ENCODE peak calls at places on chromosomes 5 and 9, in seven cellular contexts. One of them, this sample, is unnamed.

GRCh38 chr9:121048618-121049017 is 1.5 kb downstream of the C5 start:
- DNase-seq in heart left ventricle: no peak
- DNase-seq in CD4-positive, alpha-beta T cell: no peak
- DNase-seq in AG04450: no peak
- DNase-seq in cardiac muscle cell: no peak
- DNase-seq in transverse colon: no peak
- DNase-seq in GM12878: no peak
- DNase-seq in this sample: no peak

GRCh38 chr5:158648631-158649030 is 451.1 kb downstream of the EBF1 start:
- DNase-seq in heart left ventricle: no peak
- DNase-seq in AG04450: no peak
- DNase-seq in transverse colon: no peak
- DNase-seq in CD4-positive, alpha-beta T cell: no peak
- DNase-seq in GM12878: no peak
- DNase-seq in cardiac muscle cell: peak; percentile 3
- DNase-seq in this sample: no peak

GRCh38 chr5:55636711-55637110 is 75.4 kb downstream of the SLC38A9 start:
- DNase-seq in heart left ventricle: peak; percentile 53
- DNase-seq in CD4-positive, alpha-beta T cell: no peak
- DNase-seq in cardiac muscle cell: peak; percentile 63
- DNase-seq in GM12878: no peak
- DNase-seq in AG04450: no peak
- DNase-seq in transverse colon: peak; percentile 23
- DNase-seq in this sample: no peak

GRCh38 chr5:17257705-17258273 is 40.4 kb downstream of the BASP1 start:
- DNase-seq in AG04450: no peak
- DNase-seq in transverse colon: no peak
- DNase-seq in GM12878: peak; percentile 70
- DNase-seq in heart left ventricle: no peak
- DNase-seq in CD4-positive, alpha-beta T cell: no peak
- DNase-seq in cardiac muscle cell: peak; percentile 39
- DNase-seq in this sample: no peak

GRCh38 chr5:171606414-171607024 is 179.1 kb upstream of the SMIM23 start:
- DNase-seq in CD4-positive, alpha-beta T cell: no peak
- DNase-seq in heart left ventricle: no peak
- DNase-seq in cardiac muscle cell: no peak
- DNase-seq in AG04450: no peak
- DNase-seq in transverse colon: no peak
- DNase-seq in GM12878: no peak
- DNase-seq in this sample: no peak

GRCh38 chr9:92632641-92633040 is 37.3 kb downstream of the IPPK start:
- DNase-seq in AG04450: no peak
- DNase-seq in cardiac muscle cell: no peak
- DNase-seq in transverse colon: no peak
- DNase-seq in GM12878: no peak
- DNase-seq in CD4-positive, alpha-beta T cell: no peak
- DNase-seq in heart left ventricle: no peak
- DNase-seq in this sample: no peak

GRCh38 chr5:57863661-57864060 is 381.1 kb upstream of the ACTBL2 start:
- DNase-seq in transverse colon: no peak
- DNase-seq in cardiac muscle cell: no peak
- DNase-seq in GM12878: no peak
- DNase-seq in heart left ventricle: no peak
- DNase-seq in AG04450: no peak
- DNase-seq in CD4-positive, alpha-beta T cell: no peak
- DNase-seq in this sample: no peak

GRCh38 chr9:93458702-93459101 is 5.3 kb upstream of the FAM120AOS start:
- DNase-seq in CD4-positive, alpha-beta T cell: no peak
- DNase-seq in heart left ventricle: no peak
- DNase-seq in GM12878: no peak
- DNase-seq in AG04450: no peak
- DNase-seq in cardiac muscle cell: peak; percentile 21
- DNase-seq in transverse colon: no peak
- DNase-seq in this sample: no peak

GRCh38 chr9:104138243-104138642 is 44.1 kb downstream of the SMC2 start:
- DNase-seq in CD4-positive, alpha-beta T cell: no peak
- DNase-seq in transverse colon: no peak
- DNase-seq in heart left ventricle: no peak
- DNase-seq in GM12878: no peak
- DNase-seq in cardiac muscle cell: no peak
- DNase-seq in AG04450: no peak
- DNase-seq in this sample: no peak

GRCh38 chr5:108421713-108422112 is 39.8 kb upstream of the FBXL17 start:
- DNase-seq in GM12878: no peak
- DNase-seq in heart left ventricle: no peak
- DNase-seq in cardiac muscle cell: no peak
- DNase-seq in CD4-positive, alpha-beta T cell: no peak
- DNase-seq in AG04450: no peak
- DNase-seq in transverse colon: no peak
- DNase-seq in this sample: no peak

GRCh38 chr5:111848374-111848914 is 91.5 kb upstream of the NREP start:
- DNase-seq in heart left ventricle: no peak
- DNase-seq in AG04450: no peak
- DNase-seq in GM12878: no peak
- DNase-seq in cardiac muscle cell: no peak
- DNase-seq in CD4-positive, alpha-beta T cell: no peak
- DNase-seq in transverse colon: no peak
- DNase-seq in this sample: no peak

GRCh38 chr5:44398382-44398781 is 9.2 kb upstream of the FGF10 start:
- DNase-seq in heart left ventricle: no peak
- DNase-seq in transverse colon: no peak
- DNase-seq in CD4-positive, alpha-beta T cell: no peak
- DNase-seq in GM12878: no peak
- DNase-seq in AG04450: no peak
- DNase-seq in cardiac muscle cell: no peak
- DNase-seq in this sample: no peak

GRCh38 chr5:82676663-82677062 is 398.5 kb upstream of the RPS23 start:
- DNase-seq in CD4-positive, alpha-beta T cell: no peak
- DNase-seq in transverse colon: no peak
- DNase-seq in heart left ventricle: no peak
- DNase-seq in cardiac muscle cell: no peak
- DNase-seq in AG04450: no peak
- DNase-seq in GM12878: peak; percentile 16
- DNase-seq in this sample: no peak

GRCh38 chr5:95284512-95285405 is at the start of gene MCTP1:
- DNase-seq in cardiac muscle cell: peak; percentile 10
- DNase-seq in CD4-positive, alpha-beta T cell: no peak
- DNase-seq in AG04450: no peak
- DNase-seq in heart left ventricle: no peak
- DNase-seq in transverse colon: no peak
- DNase-seq in GM12878: no peak
- DNase-seq in this sample: peak; percentile 15

GRCh38 chr9:109726122-109726521 is 53.9 kb upstream of the PALM2AKAP2 start:
- DNase-seq in cardiac muscle cell: no peak
- DNase-seq in transverse colon: no peak
- DNase-seq in CD4-positive, alpha-beta T cell: no peak
- DNase-seq in GM12878: no peak
- DNase-seq in AG04450: no peak
- DNase-seq in heart left ventricle: no peak
- DNase-seq in this sample: no peak

GRCh38 chr5:132622608-132623007 is 35.4 kb upstream of the IL13 start:
- DNase-seq in GM12878: no peak
- DNase-seq in heart left ventricle: no peak
- DNase-seq in AG04450: no peak
- DNase-seq in cardiac muscle cell: no peak
- DNase-seq in CD4-positive, alpha-beta T cell: no peak
- DNase-seq in transverse colon: no peak
- DNase-seq in this sample: no peak

GRCh38 chr9:126953089-126953809 is 38.7 kb downstream of the RALGPS1 start:
- DNase-seq in transverse colon: no peak
- DNase-seq in cardiac muscle cell: peak; percentile 78
- DNase-seq in heart left ventricle: no peak
- DNase-seq in GM12878: no peak
- DNase-seq in AG04450: peak; percentile 78
- DNase-seq in CD4-positive, alpha-beta T cell: no peak
- DNase-seq in this sample: no peak

GRCh38 chr5:154092356-154092755 is 53.6 kb downstream of the MFAP3 start:
- DNase-seq in AG04450: no peak
- DNase-seq in transverse colon: no peak
- DNase-seq in heart left ventricle: no peak
- DNase-seq in cardiac muscle cell: peak; percentile 71
- DNase-seq in GM12878: no peak
- DNase-seq in CD4-positive, alpha-beta T cell: no peak
- DNase-seq in this sample: no peak

GRCh38 chr5:1788828-1789227 is 10.8 kb downstream of the MRPL36 start:
- DNase-seq in transverse colon: no peak
- DNase-seq in GM12878: no peak
- DNase-seq in heart left ventricle: no peak
- DNase-seq in AG04450: no peak
- DNase-seq in cardiac muscle cell: no peak
- DNase-seq in CD4-positive, alpha-beta T cell: no peak
- DNase-seq in this sample: peak; percentile 2

GRCh38 chr5:54869691-54870090 is 115.7 kb downstream of the ESM1 start:
- DNase-seq in transverse colon: no peak
- DNase-seq in cardiac muscle cell: no peak
- DNase-seq in heart left ventricle: no peak
- DNase-seq in GM12878: no peak
- DNase-seq in AG04450: no peak
- DNase-seq in CD4-positive, alpha-beta T cell: no peak
- DNase-seq in this sample: no peak

GRCh38 chr9:90979614-90980013 is 178.0 kb downstream of the SYK start:
- DNase-seq in heart left ventricle: no peak
- DNase-seq in transverse colon: no peak
- DNase-seq in AG04450: no peak
- DNase-seq in cardiac muscle cell: no peak
- DNase-seq in GM12878: no peak
- DNase-seq in CD4-positive, alpha-beta T cell: no peak
- DNase-seq in this sample: no peak
- H3K27ac ChIP-seq in heart left ventricle: no peak overlapping the region
- H3K27ac ChIP-seq in transverse colon: no peak overlapping the region
- H3K27ac ChIP-seq in AG04450: no peak overlapping the region
- H3K27ac ChIP-seq in cardiac muscle cell: no peak overlapping the region
- H3K27ac ChIP-seq in GM12878: no peak overlapping the region
- H3K27ac ChIP-seq in CD4-positive, alpha-beta T cell: no peak overlapping the region
- H3K27ac ChIP-seq in this sample: no peak overlapping the region

GRCh38 chr5:78632467-78632866 is 16.1 kb downstream of the LHFPL2 start:
- DNase-seq in heart left ventricle: no peak
- DNase-seq in cardiac muscle cell: no peak
- DNase-seq in CD4-positive, alpha-beta T cell: no peak
- DNase-seq in GM12878: no peak
- DNase-seq in AG04450: no peak
- DNase-seq in transverse colon: no peak
- DNase-seq in this sample: no peak

GRCh38 chr5:78631931-78632330 is 16.6 kb downstream of the LHFPL2 start:
- DNase-seq in transverse colon: no peak
- DNase-seq in cardiac muscle cell: no peak
- DNase-seq in CD4-positive, alpha-beta T cell: no peak
- DNase-seq in heart left ventricle: no peak
- DNase-seq in AG04450: no peak
- DNase-seq in GM12878: no peak
- DNase-seq in this sample: no peak

GRCh38 chr5:78636682-78637081 is 11.9 kb downstream of the LHFPL2 start:
- DNase-seq in AG04450: no peak
- DNase-seq in transverse colon: no peak
- DNase-seq in CD4-positive, alpha-beta T cell: no peak
- DNase-seq in GM12878: no peak
- DNase-seq in cardiac muscle cell: no peak
- DNase-seq in heart left ventricle: no peak
- DNase-seq in this sample: no peak

GRCh38 chr5:78633710-78634109 is 14.9 kb downstream of the LHFPL2 start:
- DNase-seq in AG04450: no peak
- DNase-seq in cardiac muscle cell: peak; percentile 50
- DNase-seq in heart left ventricle: no peak
- DNase-seq in transverse colon: no peak
- DNase-seq in CD4-positive, alpha-beta T cell: no peak
- DNase-seq in GM12878: no peak
- DNase-seq in this sample: no peak

DNA sequence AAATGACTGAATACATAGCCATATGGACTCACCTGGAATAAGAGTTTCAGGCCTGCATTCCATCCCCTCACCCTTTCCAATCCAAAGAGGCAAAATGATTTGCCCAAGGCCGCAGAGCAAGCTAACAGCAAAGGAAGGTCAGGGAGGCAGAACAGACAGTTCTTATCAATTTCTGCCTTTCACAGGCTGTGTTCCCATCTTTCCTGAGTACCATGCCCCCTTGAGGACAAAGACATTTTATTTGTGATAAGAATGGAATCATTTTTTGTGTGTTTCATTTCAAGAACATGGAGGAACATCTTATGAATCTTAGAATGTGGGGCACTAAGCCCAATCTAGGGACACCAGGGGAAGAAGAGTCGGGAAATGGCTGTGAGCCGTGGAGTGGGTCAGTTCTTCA is 13.9 kb downstream of the LHFPL2 start:
- DNase-seq in GM12878: no peak
- DNase-seq in heart left ventricle: no peak
- DNase-seq in transverse colon: no peak
- DNase-seq in CD4-positive, alpha-beta T cell: no peak
- DNase-seq in AG04450: no peak
- DNase-seq in cardiac muscle cell: no peak
- DNase-seq in this sample: no peak
- TF ChIP-seq CTCF in GM12878: no peak
- TF ChIP-seq CTCF in heart left ventricle: peak; percentile 12
- TF ChIP-seq CTCF in transverse colon: no peak
- TF ChIP-seq CTCF in CD4-positive, alpha-beta T cell: no peak
- TF ChIP-seq CTCF in AG04450: peak; percentile 22
- TF ChIP-seq CTCF in cardiac muscle cell: peak; percentile 11
- TF ChIP-seq CTCF in this sample: no peak

GRCh38 chr9:135120249-135120648 is 32.8 kb downstream of the OLFM1 start:
- DNase-seq in CD4-positive, alpha-beta T cell: no peak
- DNase-seq in GM12878: no peak
- DNase-seq in heart left ventricle: no peak
- DNase-seq in cardiac muscle cell: no peak
- DNase-seq in AG04450: no peak
- DNase-seq in transverse colon: no peak
- DNase-seq in this sample: no peak
- H3K9me3 ChIP-seq in CD4-positive, alpha-beta T cell: no peaks in the 10 kb centered on the region
- H3K9me3 ChIP-seq in GM12878: no peaks in the 10 kb centered on the region
- H3K9me3 ChIP-seq in heart left ventricle: no peaks in the 10 kb centered on the region
- H3K9me3 ChIP-seq in cardiac muscle cell: no peaks in the 10 kb centered on the region
- H3K9me3 ChIP-seq in AG04450: peaks cover 69% of the 10 kb centered on the region
- H3K9me3 ChIP-seq in transverse colon: no peaks in the 10 kb centered on the region
- H3K9me3 ChIP-seq in this sample: no peaks in the 10 kb centered on the region

DNA sequence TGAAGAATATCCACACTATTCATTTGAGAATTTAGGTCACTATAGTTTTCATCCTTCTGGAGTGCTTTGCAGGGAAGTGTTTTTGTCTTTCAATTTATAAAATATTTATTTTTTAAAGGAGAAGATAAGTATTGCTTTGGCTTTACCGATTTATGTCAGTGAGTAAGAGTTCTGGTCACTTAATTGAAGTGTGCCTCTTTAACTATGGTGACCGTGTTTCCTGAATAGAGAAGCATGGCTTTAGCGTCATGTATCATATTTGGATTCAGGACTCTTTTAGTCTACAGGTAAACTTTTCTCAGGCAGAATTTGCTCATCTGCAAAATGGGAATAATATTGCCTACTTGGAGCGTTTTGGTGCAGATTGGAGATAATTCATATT is 902 bp downstream of the BDP1 start:
- DNase-seq in AG04450: no peak
- DNase-seq in heart left ventricle: no peak
- DNase-seq in CD4-positive, alpha-beta T cell: no peak
- DNase-seq in cardiac muscle cell: no peak
- DNase-seq in transverse colon: no peak
- DNase-seq in GM12878: no peak
- DNase-seq in this sample: no peak
- H3K27ac ChIP-seq in AG04450: no peak overlapping the region
- H3K27ac ChIP-seq in heart left ventricle: peak overlapping the region; percentile 92
- H3K27ac ChIP-seq in CD4-positive, alpha-beta T cell: no peak overlapping the region
- H3K27ac ChIP-seq in cardiac muscle cell: no peak overlapping the region
- H3K27ac ChIP-seq in transverse colon: peak overlapping the region; percentile 93
- H3K27ac ChIP-seq in GM12878: peak overlapping the region; percentile 79
- H3K27ac ChIP-seq in this sample: peak overlapping the region; percentile 90